ENCODE peak calls at places on chromosomes 7 and 10, in four cellular contexts. W, X, M and U are unnamed samples.

GRCh38 chr7:33261585-33261984 is 132.2 kb downstream of the BBS9 start:
- DNase-seq in W (no peak), X (no peak), M (no peak), U (no peak)

GRCh38 chr7:36278069-36278766 is 111.4 kb upstream of the ANLN start:
- DNase-seq in W (no peak), X (peak; percentile 79), M (no peak), U (no peak)

GRCh38 chr7:33053716-33054115 is 8.9 kb downstream of the NT5C3A start:
- DNase-seq in W (no peak), X (no peak), M (no peak), U (no peak)

GRCh38 chr7:70131807-70132565 is 533.7 kb downstream of the AUTS2 start:
- DNase-seq in W (no peak), X (no peak), M (no peak), U (no peak)

GRCh38 chr10:44864042-44864436 is 47.1 kb upstream of the TMEM72 start:
- DNase-seq in W (peak; percentile 68), X (peak; percentile 83), M (no peak), U (no peak)

GRCh38 chr10:76285012-76285411 is 853.6 kb downstream of the LRMDA start:
- DNase-seq in W (no peak), X (no peak), M (no peak), U (no peak)

GRCh38 chr10:95480102-95480900 is 80.9 kb downstream of the SORBS1 start:
- DNase-seq in W (no peak), X (peak; percentile 73), M (no peak), U (no peak)

GRCh38 chr10:119611433-119611832 is 14.7 kb upstream of the TIAL1 start:
- DNase-seq in W (no peak), X (no peak), M (no peak), U (no peak)

GRCh38 chr7:105877736-105878135 is 1.3 kb upstream of the ATXN7L1 start:
- DNase-seq in W (no peak), X (peak; percentile 47), M (no peak), U (no peak)

GRCh38 chr7:77887567-77887966 is 89.0 kb downstream of the PHTF2 start:
- DNase-seq in W (no peak), X (no peak), M (no peak), U (no peak)

GRCh38 chr10:75035975-75036708 is 75.3 kb upstream of the SAMD8 start:
- DNase-seq in W (no peak), X (no peak), M (no peak), U (no peak)

GRCh38 chr10:86658261-86658741 is 4.0 kb downstream of the OPN4 start:
- DNase-seq in W (no peak), X (peak; percentile 22), M (no peak), U (no peak)

GRCh38 chr10:5317547-5318107 is 47.1 kb upstream of the UCN3 start:
- DNase-seq in W (no peak), X (no peak), M (peak; percentile 76), U (no peak)

GRCh38 chr10:124341768-124342135 is 77.0 kb downstream of the OAT start:
- DNase-seq in W (no peak), X (peak; percentile 29), M (no peak), U (no peak)

GRCh38 chr7:359776-360361 is 69.9 kb downstream of the FOXL3 start:
- DNase-seq in W (no peak), X (no peak), M (no peak), U (no peak)

GRCh38 chr10:62614389-62615157 is 189.9 kb upstream of the ADO start:
- DNase-seq in W (no peak), X (no peak), M (no peak), U (no peak)

GRCh38 chr10:113697595-113697994 is 17.9 kb downstream of the CASP7 start:
- DNase-seq in W (no peak), X (no peak), M (no peak), U (no peak)

GRCh38 chr10:123458933-123459332 is 207.2 kb upstream of the GPR26 start:
- DNase-seq in W (no peak), X (no peak), M (no peak), U (no peak)

GRCh38 chr10:26407406-26407969 is 30.7 kb upstream of the APBB1IP start:
- DNase-seq in W (no peak), X (no peak), M (peak; percentile 74), U (no peak)

GRCh38 chr10:70441161-70441876 is at the start of gene NODAL:
- DNase-seq in W (no peak), X (peak; percentile 86), M (no peak), U (no peak)

GRCh38 chr10:24393206-24393605 is 184.3 kb downstream of the KIAA1217 start:
- DNase-seq in W (no peak), X (no peak), M (no peak), U (no peak)

GRCh38 chr7:142872106-142872675 is 13.4 kb downstream of the TRPV6 start:
- DNase-seq in W (no peak), X (peak; percentile 40), M (no peak), U (no peak)

GRCh38 chr7:19674266-19674960 is 34.4 kb downstream of the POLR1F start:
- DNase-seq in W (no peak), X (no peak), M (no peak), U (no peak)

GRCh38 chr10:35063837-35064454 is 26.2 kb downstream of the CUL2 start:
- DNase-seq in W (no peak), X (no peak), M (no peak), U (no peak)

GRCh38 chr7:91265693-91266066 is 1.4 kb downstream of the FZD1 start:
- DNase-seq in W (peak; percentile 29), X (peak; percentile 72), M (no peak), U (no peak)

GRCh38 chr7:148883233-148884048 is 650 bp downstream of the EZH2 start:
- DNase-seq in W (peak; percentile 34), X (peak; percentile 67), M (peak; percentile 28), U (no peak)

GRCh38 chr10:114258274-114258840 is 19.3 kb downstream of the VWA2 start:
- DNase-seq in W (no peak), X (no peak), M (no peak), U (no peak)

GRCh38 chr7:151122794-151123484 is 36.7 kb downstream of the AGAP3 start:
- DNase-seq in W (no peak), X (no peak), M (no peak), U (no peak)

GRCh38 chr10:104043185-104043830 is 42.4 kb downstream of the COL17A1 start:
- DNase-seq in W (no peak), X (peak; percentile 22), M (no peak), U (no peak)

GRCh38 chr10:7948601-7949000 is 105.9 kb upstream of the GATA3 start:
- DNase-seq in W (no peak), X (no peak), M (no peak), U (no peak)

GRCh38 chr7:141462958-141463357 is 88.3 kb upstream of the AGK start:
- DNase-seq in W (no peak), X (no peak), M (no peak), U (no peak)

GRCh38 chr10:49115796-49116508 is 630 bp upstream of the VSTM4 start:
- DNase-seq in W (no peak), X (no peak), M (no peak), U (no peak)

GRCh38 chr10:110208614-110209398 is 1.4 kb downstream of the MXI1 start:
- DNase-seq in W (peak; percentile 48), X (peak; percentile 70), M (peak; percentile 57), U (no peak)

GRCh38 chr10:63129888-63130287 is 3.2 kb upstream of the NRBF2 start:
- DNase-seq in W (no peak), X (peak; percentile 57), M (no peak), U (no peak)

DNA sequence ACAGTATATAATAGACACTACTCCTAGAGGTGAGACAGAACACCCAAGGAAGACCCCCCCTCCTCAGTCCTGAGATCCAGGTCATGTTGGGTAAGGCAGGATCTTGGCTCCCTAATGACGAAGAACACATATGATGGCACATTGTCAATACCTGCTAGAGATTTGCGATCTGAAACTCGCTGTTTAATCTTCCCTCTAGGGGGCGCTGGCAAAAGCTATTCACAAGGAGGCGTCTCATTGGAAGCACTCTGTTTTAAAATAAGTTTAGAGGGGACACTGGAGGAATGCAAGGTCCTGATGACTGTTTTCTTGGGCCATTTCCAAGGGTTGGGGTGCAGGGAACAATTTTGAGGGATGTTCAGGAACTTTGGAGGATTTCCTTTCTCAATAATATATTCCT is 1013.7 kb upstream of the MBL2 start:
- DNase-seq in W (no peak), X (peak; percentile 76), M (no peak), U (no peak)
- TF ChIP-seq CTCF in W (no peak), X (peak; percentile 78), M (no peak), U (peak; percentile 25)

GRCh38 chr10:21521910-21522533 is 3.5 kb downstream of the SKIDA1 start:
- DNase-seq in W (no peak), X (peak; percentile 38), M (no peak), U (no peak)
- H3K4me3 ChIP-seq in W (no peak overlapping the region), X (peak overlapping the region; percentile 69), M (no peak overlapping the region), U (no peak overlapping the region)

GRCh38 chr7:26348987-26349809 is 57.5 kb downstream of the SNX10 start:
- DNase-seq in W (no peak), X (no peak), M (no peak), U (no peak)

GRCh38 chr7:26346611-26347200 is 55.0 kb downstream of the SNX10 start:
- DNase-seq in W (peak; percentile 53), X (no peak), M (no peak), U (no peak)

GRCh38 chr7:26345837-26346236 is 54.2 kb downstream of the SNX10 start:
- DNase-seq in W (no peak), X (peak; percentile 48), M (no peak), U (no peak)

GRCh38 chr7:26345202-26345601 is 53.5 kb downstream of the SNX10 start:
- DNase-seq in W (no peak), X (no peak), M (no peak), U (no peak)

DNA sequence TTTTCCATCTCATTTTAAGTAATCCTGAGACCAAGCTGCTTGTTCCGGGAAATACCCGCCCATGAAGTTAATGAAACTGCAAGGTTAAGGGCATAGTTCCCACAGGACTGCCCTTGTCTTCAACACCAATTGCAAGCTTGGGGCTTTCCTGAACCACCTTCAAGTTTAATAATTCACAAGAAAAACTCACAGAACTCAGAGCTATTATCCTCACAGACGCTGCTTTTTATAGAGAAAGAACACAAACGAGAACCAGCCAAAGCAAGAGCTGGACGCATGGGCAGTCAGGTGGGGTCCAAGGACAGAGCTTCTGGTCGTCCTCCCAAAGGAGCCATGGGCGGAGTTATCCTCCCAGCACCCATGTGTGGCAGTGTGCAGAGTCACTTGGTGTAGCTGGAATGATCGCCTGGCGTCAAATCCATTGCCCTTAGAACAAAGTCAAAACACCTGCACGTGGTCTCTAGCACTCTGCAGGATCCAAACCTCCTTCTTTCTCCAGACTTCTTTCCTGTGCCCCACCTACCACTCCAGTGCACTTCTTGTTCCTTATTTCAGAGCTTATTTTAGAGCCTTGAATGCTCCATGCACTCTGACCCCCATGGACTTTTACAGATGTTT is 56.7 kb downstream of the SNX10 start:
- DNase-seq in W (peak; percentile 85), X (no peak), M (no peak), U (no peak)
- TF ChIP-seq CTCF in W (no peak), X (no peak), M (no peak), U (no peak)

GRCh38 chr10:3668961-3669330 is 116.1 kb downstream of the KLF6 start:
- DNase-seq in W (no peak), X (no peak), M (no peak), U (no peak)
- H3K4me3 ChIP-seq in W (no peak overlapping the region), X (no peak overlapping the region), M (no peak overlapping the region), U (no peak overlapping the region)

GRCh38 chr7:127320974-127321373 is 68.2 kb upstream of the GRM8 start:
- DNase-seq in W (no peak), X (no peak), M (no peak), U (no peak)
- TF ChIP-seq CTCF in W (no peak), X (no peak), M (no peak), U (no peak)